ENCODE peak calls at places on chromosome 16, in ten cellular contexts. F is A549, H is suprapubic skin, K is stomach, O is sigmoid colon, L is K562, G is GM12878, X is tibial nerve, R is transverse colon, Z is HepG2. A is an unnamed sample. For H3K9me3, the result is how much of the 10 kb centered on the place peaks cover.

GRCh38 chr16:73163238-73163795 is 115.4 kb upstream of the ZFHX3 start:
- DNase-seq in H (no peak), R (no peak), Z (peak), O (peak), G (no peak), L (no peak), X (no peak), F (no peak), K (no peak), A (no peak)

GRCh38 chr16:27426423-27427408 is 24.7 kb downstream of the IL21R start:
- DNase-seq in G (peak), H (peak), F (no peak), L (peak), X (peak), O (peak), Z (peak), R (peak), K (peak), A (no peak)

GRCh38 chr16:193441-193840 is 13.2 kb downstream of the HBQ1 start:
- DNase-seq in F (no peak), O (no peak), Z (no peak), G (no peak), R (no peak), L (no peak), K (no peak), H (no peak), X (no peak), A (no peak)

GRCh38 chr16:64580558-64580957 is 541.3 kb downstream of the CDH11 start:
- DNase-seq in R (no peak), H (no peak), L (no peak), G (no peak), O (no peak), Z (no peak), F (no peak), X (no peak), K (no peak), A (no peak)

GRCh38 chr16:64711026-64711425 is 410.8 kb downstream of the CDH11 start:
- DNase-seq in R (no peak), Z (no peak), H (no peak), X (no peak), K (no peak), O (no peak), F (no peak), L (no peak), G (no peak), A (no peak)

GRCh38 chr16:87464691-87465300 is 28.0 kb downstream of the ZCCHC14 start:
- DNase-seq in G (no peak), Z (no peak), L (peak), R (peak), O (peak), X (peak), K (peak), F (no peak), H (peak), A (peak)

GRCh38 chr16:64654137-64654652 is 467.7 kb downstream of the CDH11 start:
- DNase-seq in G (no peak), R (no peak), X (no peak), K (no peak), Z (no peak), L (no peak), F (no peak), O (no peak), H (no peak), A (no peak)

GRCh38 chr16:20871935-20872815 is 28.0 kb downstream of the DCUN1D3 start:
- DNase-seq in X (no peak), R (no peak), L (no peak), K (no peak), Z (no peak), H (no peak), G (no peak), F (no peak), O (no peak), A (no peak)

GRCh38 chr16:17177968-17178880 is 292.5 kb downstream of the XYLT1 start:
- DNase-seq in H (no peak), K (no peak), X (no peak), L (no peak), G (no peak), Z (no peak), R (no peak), F (no peak), O (no peak), A (no peak)

GRCh38 chr16:12067714-12068401 is 91.3 kb downstream of the SNX29 start:
- DNase-seq in F (peak), G (no peak), K (peak), Z (peak), R (peak), L (peak), O (no peak), X (peak), H (no peak), A (peak)

GRCh38 chr16:57617604-57618111 is 10.8 kb upstream of the ADGRG1 start:
- DNase-seq in L (no peak), Z (no peak), G (no peak), F (no peak), X (no peak), R (no peak), H (peak), K (peak), O (peak), A (no peak)

GRCh38 chr16:78444-79145 is 570 bp downstream of the MPG start:
- DNase-seq in G (no peak), O (peak), F (peak), X (no peak), R (no peak), L (no peak), K (no peak), H (no peak), Z (no peak), A (no peak)

GRCh38 chr16:4183258-4184037 is 58.4 kb downstream of the SRL start:
- DNase-seq in F (peak), X (peak), O (peak), L (peak), G (peak), R (peak), K (peak), Z (peak), H (peak), A (peak)

GRCh38 chr16:67284699-67285646 is 5.6 kb downstream of the PLEKHG4 start:
- DNase-seq in G (no peak), R (peak), O (no peak), F (peak), Z (peak), H (no peak), X (no peak), L (peak), K (peak), A (no peak)

GRCh38 chr16:79089735-79090284 is 510.7 kb downstream of the MAF start:
- DNase-seq in R (peak), F (no peak), Z (no peak), G (peak), X (no peak), O (no peak), H (no peak), K (no peak), L (no peak), A (no peak)

GRCh38 chr16:82695806-82696205 is 69.0 kb downstream of the CDH13 start:
- DNase-seq in L (no peak), O (no peak), Z (no peak), H (no peak), K (no peak), X (no peak), F (no peak), G (no peak), R (no peak), A (no peak)

GRCh38 chr16:77946834-77947233 is 75.5 kb upstream of the CLEC3A start:
- DNase-seq in H (no peak), O (no peak), Z (no peak), F (no peak), L (no peak), G (no peak), X (no peak), K (no peak), R (no peak), A (no peak)

GRCh38 chr16:88681709-88682451 is 4.4 kb downstream of the SNAI3 start:
- DNase-seq in K (peak), Z (no peak), F (no peak), L (no peak), H (no peak), X (peak), R (peak), G (peak), O (no peak), A (no peak)

GRCh38 chr16:12496181-12496580 is 307.5 kb downstream of the CPPED1 start:
- DNase-seq in R (no peak), H (no peak), X (no peak), K (no peak), G (no peak), F (no peak), L (no peak), Z (no peak), O (no peak), A (no peak)

GRCh38 chr16:87233928-87234327 is 83.3 kb downstream of the C16orf95 start:
- DNase-seq in R (no peak), F (no peak), K (no peak), L (peak), O (no peak), H (no peak), G (no peak), X (no peak), Z (peak), A (no peak)

GRCh38 chr16:21156767-21157467 is 1.6 kb upstream of the LDAF1 start:
- DNase-seq in H (no peak), O (peak), G (no peak), R (peak), Z (peak), K (peak), X (peak), L (peak), F (peak), A (peak)

GRCh38 chr16:20111143-20111542 is 37.5 kb upstream of the GPR139 start:
- DNase-seq in Z (no peak), R (no peak), G (no peak), K (no peak), L (no peak), X (no peak), O (no peak), H (no peak), F (no peak), A (no peak)

GRCh38 chr16:50509521-50510341 is 38.5 kb upstream of the NKD1 start:
- DNase-seq in H (no peak), K (peak), G (no peak), Z (peak), O (no peak), F (no peak), X (peak), L (peak), R (peak), A (no peak)

GRCh38 chr16:83853834-83854233 is 45.1 kb upstream of the MLYCD start:
- DNase-seq in H (no peak), X (no peak), R (no peak), Z (no peak), L (peak), F (no peak), K (no peak), G (no peak), O (no peak), A (no peak)

GRCh38 chr16:21940570-21940969 is 12.6 kb upstream of the UQCRC2 start:
- DNase-seq in X (no peak), Z (no peak), G (no peak), H (no peak), L (no peak), F (no peak), O (no peak), R (no peak), K (no peak), A (no peak)

GRCh38 chr16:66590322-66590721 is 11.1 kb downstream of the CMTM2 start:
- DNase-seq in O (no peak), K (no peak), L (no peak), F (no peak), R (no peak), G (no peak), X (no peak), Z (no peak), H (no peak), A (no peak)

GRCh38 chr16:15854906-15855703 is 1.7 kb downstream of the MYH11 start:
- DNase-seq in K (no peak), L (no peak), F (no peak), Z (no peak), O (peak), X (no peak), H (no peak), G (no peak), R (peak), A (peak)

GRCh38 chr16:58563235-58563634 is 47.9 kb downstream of the SETD6 start:
- DNase-seq in K (no peak), H (no peak), R (no peak), F (no peak), O (no peak), L (no peak), G (no peak), X (no peak), Z (no peak), A (no peak)

GRCh38 chr16:74183601-74184365 is 112.8 kb upstream of the PSMD7 start:
- DNase-seq in L (no peak), X (no peak), G (no peak), O (no peak), H (no peak), K (no peak), R (no peak), F (no peak), Z (no peak), A (no peak)

GRCh38 chr16:87713469-87714229 is 52.1 kb downstream of the KLHDC4 start:
- DNase-seq in X (no peak), O (no peak), K (no peak), R (no peak), L (no peak), G (no peak), Z (no peak), H (no peak), F (no peak), A (no peak)

GRCh38 chr16:76854234-76854633 is 336.8 kb upstream of the MON1B start:
- DNase-seq in O (no peak), K (no peak), G (no peak), H (no peak), R (no peak), L (no peak), X (no peak), F (no peak), Z (peak), A (no peak)

GRCh38 chr16:56945847-56946527 is 14.0 kb downstream of the HERPUD1 start:
- DNase-seq in H (no peak), F (no peak), G (no peak), O (peak), X (no peak), K (no peak), Z (no peak), L (no peak), R (no peak), A (peak)

GRCh38 chr16:64445649-64446048 is 676.2 kb downstream of the CDH11 start:
- DNase-seq in X (no peak), G (no peak), H (no peak), R (no peak), O (no peak), K (no peak), L (no peak), F (no peak), Z (no peak), A (no peak)

GRCh38 chr16:52050418-52050817 is 496.5 kb downstream of the TOX3 start:
- DNase-seq in K (no peak), L (no peak), H (no peak), R (no peak), F (no peak), O (no peak), X (no peak), G (no peak), Z (peak), A (no peak)

GRCh38 chr16:71348262-71349085 is 10.0 kb upstream of the CALB2 start:
- DNase-seq in G (no peak), K (no peak), L (no peak), O (no peak), H (peak), Z (no peak), F (no peak), R (no peak), X (no peak), A (no peak)

GRCh38 chr16:76490240-76490639 is 213.0 kb downstream of the CNTNAP4 start:
- DNase-seq in L (no peak), K (no peak), R (no peak), G (no peak), X (no peak), Z (no peak), O (no peak), F (no peak), H (no peak), A (no peak)

GRCh38 chr16:54594646-54595381 is 308.2 kb upstream of the IRX3 start:
- DNase-seq in F (no peak), L (no peak), Z (no peak), H (no peak), G (no peak), K (no peak), O (no peak), X (no peak), R (no peak), A (no peak)

GRCh38 chr16:68263559-68264127 is 683 bp upstream of the SLC7A6 start:
- DNase-seq in L (no peak), F (no peak), Z (no peak), O (no peak), K (no peak), R (no peak), X (no peak), H (no peak), G (no peak), A (no peak)

DNA sequence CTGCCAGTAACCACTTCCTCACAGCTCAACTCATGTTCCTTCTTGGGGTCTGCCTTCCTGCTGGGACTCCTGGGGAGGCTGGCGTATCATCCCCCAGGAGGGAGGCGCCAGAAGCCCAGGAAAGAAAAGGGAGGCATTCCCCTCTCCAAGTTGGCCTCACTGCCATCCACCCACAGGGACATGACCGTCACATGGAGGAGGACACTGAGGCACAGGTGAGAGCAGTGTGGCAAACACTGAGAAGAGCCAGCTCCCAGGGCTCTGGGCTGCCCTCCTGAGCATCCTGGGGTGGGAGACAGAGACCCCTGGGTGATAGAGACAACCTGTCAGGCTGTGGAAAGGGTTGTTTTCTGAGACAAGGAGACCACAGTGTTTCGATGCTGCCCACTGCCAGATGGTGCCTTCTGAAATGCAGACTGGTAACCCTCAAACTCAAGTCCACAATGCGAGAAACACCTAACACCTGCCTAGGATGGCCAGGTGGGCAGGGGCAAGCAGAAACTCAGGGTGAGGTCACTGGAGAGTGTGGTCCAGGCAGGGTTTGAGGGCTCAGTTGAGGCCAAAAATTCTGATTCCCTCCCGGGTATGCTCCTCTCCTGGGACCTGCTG is 1722.1 kb downstream of the TP53TG3F start:
- DNase-seq in L (no peak), H (no peak), R (no peak), F (no peak), O (no peak), G (no peak), K (no peak), Z (no peak), X (no peak), A (no peak)
- H3K9me3 ChIP-seq in L (under half), H (under half), R (under half), F (under half), O (under half), G (under half), K (half or more), Z (half or more), X (under half), A (under half)

DNA sequence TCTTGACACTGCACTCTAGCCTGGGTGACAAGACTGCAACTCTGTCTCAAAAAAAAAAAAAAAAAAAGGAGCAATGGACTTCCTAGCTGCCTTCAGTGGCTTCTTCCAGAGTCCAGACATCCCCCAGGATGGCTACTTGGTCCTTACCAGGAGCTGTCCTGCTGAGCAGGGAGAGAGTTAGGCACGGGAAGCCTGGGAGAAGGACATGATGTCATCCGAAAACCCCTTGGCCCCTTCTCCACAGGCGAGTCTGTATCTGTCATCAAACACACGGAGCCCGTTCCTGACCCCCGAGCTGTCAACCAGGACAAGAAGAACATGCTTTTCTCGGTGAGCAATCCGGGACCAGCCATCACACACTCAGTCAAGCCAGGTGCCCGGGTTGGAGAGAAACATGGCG is 8.7 kb downstream of the ATP2A1 start:
- DNase-seq in G (no peak), F (no peak), L (no peak), X (no peak), H (no peak), O (no peak), R (no peak), Z (no peak), K (no peak), A (no peak)
- TF ChIP-seq EP300 in G (no peak), F (no peak), L (no peak), X (no peak), H (no peak), O (no peak), R (no peak), Z (no peak), K (no peak), A (no peak)

GRCh38 chr16:35735403-35736251 is 2276.2 kb downstream of the TP53TG3F start:
- DNase-seq in Z (no peak), H (peak), K (no peak), F (no peak), R (no peak), L (no peak), X (no peak), O (no peak), G (no peak), A (no peak)
- H3K9me3 ChIP-seq in Z (half or more), H (under half), K (half or more), F (under half), R (under half), L (under half), X (under half), O (under half), G (under half), A (under half)

DNA sequence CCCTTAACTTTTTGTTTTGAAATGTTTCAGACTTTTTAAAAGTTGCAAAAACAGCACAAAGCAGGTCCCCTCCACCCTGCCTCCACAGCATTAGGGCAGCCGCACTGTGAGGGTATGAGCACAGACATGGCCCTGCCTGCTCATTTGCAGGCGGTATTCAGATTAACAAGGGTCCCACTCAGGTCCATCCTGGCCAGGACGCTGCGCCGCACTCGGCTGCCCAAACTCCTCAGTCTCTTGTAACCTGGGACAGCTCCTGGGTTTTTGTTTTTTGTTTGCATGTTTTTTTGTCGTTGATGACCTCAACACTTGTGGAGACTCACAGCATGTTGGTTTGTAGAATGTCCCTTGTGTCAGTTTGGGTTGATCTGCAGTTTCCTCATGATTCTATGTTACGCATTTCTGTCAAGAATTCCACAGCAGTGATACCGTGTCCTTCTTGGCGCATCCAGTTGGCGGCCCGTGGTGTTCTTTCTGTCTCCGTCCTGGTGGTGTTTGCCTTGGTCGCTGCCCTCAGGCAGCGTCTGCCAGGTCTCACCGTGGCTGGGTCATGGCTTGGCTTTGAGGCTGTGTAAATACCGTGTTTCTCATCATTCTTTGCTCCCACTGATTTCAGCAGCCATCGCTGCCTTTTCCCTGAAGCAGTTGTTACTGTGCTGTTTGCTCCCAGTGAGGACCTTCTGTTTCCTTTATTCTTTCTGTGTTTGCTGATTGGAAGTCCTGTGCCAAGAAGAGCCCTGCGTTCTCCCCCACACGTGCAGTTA is 18.5 kb downstream of the CRAMP1 start:
- DNase-seq in R (no peak), G (no peak), Z (no peak), X (no peak), K (no peak), H (no peak), F (no peak), O (no peak), L (no peak), A (no peak)
- TF ChIP-seq EP300 in R (no peak), G (no peak), Z (no peak), X (no peak), K (no peak), H (no peak), F (no peak), O (no peak), L (no peak), A (no peak)

DNA sequence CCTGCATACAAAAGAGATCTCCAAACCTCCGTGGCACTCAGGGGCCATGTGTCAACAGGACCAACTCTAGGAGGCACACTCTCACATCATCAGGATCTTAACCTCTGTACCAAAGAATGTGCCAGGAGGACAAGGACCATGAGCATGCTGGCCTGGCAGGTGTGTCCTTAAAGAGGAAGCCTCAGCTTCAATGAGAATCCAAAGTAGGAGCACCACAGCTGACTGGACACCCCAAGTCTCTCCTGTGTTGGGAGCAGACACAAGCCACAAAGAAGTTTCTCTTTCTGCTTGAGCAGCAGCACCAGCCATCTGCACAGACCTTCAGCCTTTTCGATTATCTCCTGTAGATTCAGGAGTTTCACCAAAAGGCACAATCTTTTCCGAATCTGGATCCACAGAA is 1734.5 kb downstream of the TP53TG3F start:
- DNase-seq in O (no peak), F (no peak), L (no peak), Z (no peak), H (no peak), G (no peak), X (no peak), K (no peak), R (no peak), A (no peak)
- H3K9me3 ChIP-seq in O (under half), F (under half), L (under half), Z (half or more), H (under half), G (under half), X (under half), K (half or more), R (under half), A (under half)

A was measured in ovary.